ENCODE peak calls at places on chromosomes 6 and 20, in five cellular contexts. D, O, T, H and M are unnamed samples.

GRCh38 chr6:169955796-169956493 is 204.5 kb downstream of the ERMARD start:
- DNase-seq in D (no peak), O (no peak), T (no peak), H (no peak), M (no peak)

GRCh38 chr6:153493501-153493900 is 362.4 kb upstream of the RGS17 start:
- DNase-seq in D (no peak), O (no peak), T (no peak), H (no peak), M (no peak)

GRCh38 chr20:64161595-64162238 is 2.5 kb upstream of the MYT1 start:
- DNase-seq in D (peak; percentile 25), O (peak; percentile 28), T (peak; percentile 38), H (no peak), M (no peak)

GRCh38 chr6:5213851-5214507 is 46.8 kb downstream of the LYRM4 start:
- DNase-seq in D (no peak), O (no peak), T (peak; percentile 82), H (no peak), M (no peak)

GRCh38 chr20:57390604-57391438 is at the start of gene RBM38:
- DNase-seq in D (peak; percentile 79), O (peak; percentile 72), T (peak; percentile 49), H (peak; percentile 54), M (peak; percentile 87)

GRCh38 chr6:24658573-24659511 is 7.9 kb downstream of the TDP2 start:
- DNase-seq in D (no peak), O (no peak), T (peak; percentile 90), H (no peak), M (no peak)

GRCh38 chr6:54291738-54292137 is 16.5 kb upstream of the TINAG start:
- DNase-seq in D (no peak), O (no peak), T (peak; percentile 66), H (no peak), M (no peak)

GRCh38 chr6:168713839-168714238 is 272.9 kb downstream of the SMOC2 start:
- DNase-seq in D (no peak), O (no peak), T (no peak), H (no peak), M (no peak)

GRCh38 chr6:168098431-168098861 is 19.4 kb upstream of the FRMD1 start:
- DNase-seq in D (no peak), O (no peak), T (no peak), H (no peak), M (no peak)